ENCODE peak calls at places on chromosomes 4 and X, in five cellular contexts. Y is EL; C is cardiac muscle cell; T is activated naive CD8-positive, alpha-beta T cell treated with anti-CD3 and anti-CD28 coated beads, Interleukin-2, amount 10 ng/mL, durations not matched to agents 7 days and 5 days; K is stimulated activated CD4-positive, alpha-beta T cell treated with anti-CD3 and anti-CD28 coated beads, Interleukin-4, amount 100 ng/mL, for 48 hours. B is an unnamed sample.

GRCh38 chrX:113512700-113513395 is 672.2 kb upstream of the AMOT start:
- DNase-seq in Y (peak), C (peak), T (no peak), K (no peak), B (peak)

GRCh38 chr4:21885241-21885640 is 63.3 kb downstream of the KCNIP4 start:
- DNase-seq in Y (peak), T (no peak), K (no peak), C (peak), B (peak)

GRCh38 chr4:36174570-36174969 is 69.7 kb downstream of the ARAP2 start:
- DNase-seq in T (no peak), C (no peak), K (no peak), Y (no peak), B (no peak)

GRCh38 chr4:173095022-173095421 is 73.6 kb upstream of the GALNT7 start:
- DNase-seq in Y (no peak), K (no peak), T (no peak), C (no peak), B (no peak)

GRCh38 chr4:35900608-35901243 is 343.6 kb downstream of the ARAP2 start:
- DNase-seq in K (no peak), C (no peak), T (no peak), Y (no peak), B (no peak)

GRCh38 chr4:31620476-31620875 is 900.3 kb downstream of the PCDH7 start:
- DNase-seq in Y (no peak), T (no peak), K (no peak), C (peak), B (peak)

GRCh38 chrX:140057001-140057411 is 91.7 kb upstream of the CXorf66 start:
- DNase-seq in Y (peak), K (peak), C (peak), T (peak), B (peak)

GRCh38 chrX:96985046-96985445 is 101.3 kb downstream of the RPA4 start:
- DNase-seq in C (no peak), T (no peak), Y (no peak), K (no peak), B (peak)

GRCh38 chr4:123659759-123660158 is 263.2 kb downstream of the SPRY1 start:
- DNase-seq in C (no peak), Y (no peak), K (no peak), T (no peak), B (no peak)

GRCh38 chrX:111095974-111096870 is at the start of gene PAK3:
- DNase-seq in K (no peak), T (peak), Y (peak), C (peak), B (peak)

GRCh38 chr4:184459413-184459812 is 14.9 kb downstream of the IRF2 start:
- DNase-seq in T (no peak), Y (peak), C (peak), K (no peak), B (peak)

GRCh38 chr4:122787940-122788339 is 38.7 kb upstream of the FGF2 start:
- DNase-seq in C (peak), T (no peak), K (no peak), Y (no peak), B (no peak)

GRCh38 chr4:74328501-74328900 is 20.2 kb downstream of the EPGN start:
- DNase-seq in K (no peak), Y (peak), T (no peak), C (no peak), B (no peak)

GRCh38 chrX:144896323-144896722 is 351.0 kb upstream of the SPANXN1 start:
- DNase-seq in C (no peak), T (no peak), Y (no peak), K (no peak), B (no peak)

GRCh38 chr4:140309124-140309870 is 64.1 kb upstream of the SCOC start:
- DNase-seq in T (no peak), Y (peak), C (no peak), K (no peak), B (peak)

GRCh38 chrX:153672531-153673397 is 849 bp downstream of the PNCK start:
- DNase-seq in K (no peak), T (peak), C (peak), Y (no peak), B (no peak)

B was measured in fibroblast of lung.